ENCODE peak calls at places on chromosome 7, in five cellular contexts. P, C, D, H and T are unnamed samples. For H3K36me3, the result is how much of the 10 kb centered on the place peaks cover.

GRCh38 chr7:17564678-17565209 is 266.3 kb downstream of the AHR start:
- DNase-seq in D (no peak), P (no peak), H (no peak), C (peak), T (no peak)

GRCh38 chr7:92799446-92800211 is 36.7 kb downstream of the CDK6 start:
- DNase-seq in D (no peak), H (no peak), C (no peak), P (no peak), T (no peak)

GRCh38 chr7:40211291-40212003 is 76.6 kb downstream of the SUGCT start:
- DNase-seq in P (no peak), H (no peak), D (no peak), C (peak), T (no peak)

GRCh38 chr7:132430863-132431822 is 145.1 kb downstream of the PLXNA4 start:
- DNase-seq in D (no peak), C (peak), H (no peak), P (peak), T (no peak)

GRCh38 chr7:7946486-7946885 is 22.1 kb upstream of the GLCCI1 start:
- DNase-seq in C (no peak), D (no peak), P (no peak), H (no peak), T (no peak)

GRCh38 chr7:97215556-97215955 is 98.1 kb downstream of the SDHAF3 start:
- DNase-seq in C (no peak), D (no peak), H (no peak), P (no peak), T (no peak)

GRCh38 chr7:36852017-36852416 is 127.7 kb upstream of the AOAH start:
- DNase-seq in H (no peak), D (no peak), P (no peak), C (no peak), T (no peak)

GRCh38 chr7:43332193-43332796 is 219.8 kb downstream of the HECW1 start:
- DNase-seq in P (no peak), D (no peak), H (no peak), C (no peak), T (no peak)

GRCh38 chr7:94975316-94975715 is 67.9 kb downstream of the PPP1R9A start:
- DNase-seq in P (no peak), C (no peak), H (no peak), D (no peak), T (no peak)

GRCh38 chr7:55526770-55527169 is 45.5 kb downstream of the VOPP1 start:
- DNase-seq in H (no peak), D (peak), P (no peak), C (no peak), T (no peak)

GRCh38 chr7:2863461-2864066 is 19.5 kb upstream of the GNA12 start:
- DNase-seq in D (peak), C (peak), H (peak), P (peak), T (peak)

GRCh38 chr7:94620703-94621118 is 35.2 kb downstream of the SGCE start:
- DNase-seq in P (peak), C (peak), D (peak), H (peak), T (peak)

GRCh38 chr7:106170216-106170615 is 58.1 kb upstream of the SYPL1 start:
- DNase-seq in P (no peak), D (no peak), C (no peak), H (no peak), T (no peak)

GRCh38 chr7:41984888-41985287 is 252.1 kb downstream of the GLI3 start:
- DNase-seq in H (no peak), C (peak), D (no peak), P (no peak), T (no peak)

GRCh38 chr7:140342732-140343514 is 55.4 kb downstream of the SLC37A3 start:
- DNase-seq in C (peak), P (peak), H (peak), D (peak), T (no peak)

GRCh38 chr7:36742911-36743775 is 18.8 kb upstream of the AOAH start:
- DNase-seq in H (peak), C (no peak), D (no peak), P (no peak), T (no peak)

GRCh38 chr7:144546795-144547194 is 143.3 kb upstream of the NOBOX start:
- DNase-seq in P (no peak), C (no peak), D (no peak), H (no peak), T (no peak)

GRCh38 chr7:22671177-22671879 is 55.7 kb upstream of the IL6 start:
- DNase-seq in P (no peak), C (peak), D (no peak), H (no peak), T (no peak)

GRCh38 chr7:13839063-13839462 is 150.4 kb downstream of the ETV1 start:
- DNase-seq in H (no peak), C (no peak), D (no peak), P (no peak), T (no peak)

GRCh38 chr7:43873300-43873699 is 4.0 kb upstream of the MRPS24 start:
- DNase-seq in D (no peak), P (no peak), H (peak), C (peak), T (no peak)

GRCh38 chr7:2544541-2545188 is 10.7 kb downstream of the BRAT1 start:
- DNase-seq in D (no peak), P (no peak), H (no peak), C (no peak), T (no peak)

GRCh38 chr7:94276797-94277196 is 117.9 kb upstream of the COL1A2 start:
- DNase-seq in D (no peak), H (no peak), C (peak), P (no peak), T (peak)

GRCh38 chr7:155820246-155820645 is 8.0 kb upstream of the SHH start:
- DNase-seq in H (no peak), D (no peak), P (peak), C (no peak), T (no peak)
- H3K36me3 ChIP-seq in H (under half), D (under half), P (under half), C (under half), T (under half)

GRCh38 chr7:151062399-151063211 is 3.2 kb downstream of the SLC4A2 start:
- DNase-seq in P (no peak), C (peak), H (no peak), D (peak), T (no peak)
- TF ChIP-seq POLR2A in P (no peak), C (peak), H (no peak), D (no peak), T (no peak)

GRCh38 chr7:142654398-142654797 is 94.9 kb upstream of the PRSS1 start:
- DNase-seq in H (no peak), D (no peak), P (no peak), C (no peak), T (no peak)
- H3K36me3 ChIP-seq in H (under half), D (under half), P (under half), C (under half), T (under half)

GRCh38 chr7:26208040-26208439 is 6.5 kb downstream of the CBX3 start:
- DNase-seq in D (no peak), H (no peak), C (no peak), P (no peak), T (no peak)

GRCh38 chr7:26212921-26213718 is 11.6 kb downstream of the CBX3 start:
- DNase-seq in P (no peak), H (no peak), D (no peak), C (no peak), T (no peak)

GRCh38 chr7:26216044-26216443 is 14.5 kb downstream of the CBX3 start:
- DNase-seq in D (no peak), H (no peak), C (no peak), P (no peak), T (no peak)

GRCh38 chr7:26213821-26214515 is 12.4 kb downstream of the CBX3 start:
- DNase-seq in P (no peak), C (no peak), D (no peak), H (no peak), T (no peak)
- TF ChIP-seq POLR2A in P (no peak), C (no peak), D (no peak), H (no peak), T (no peak)

DNA sequence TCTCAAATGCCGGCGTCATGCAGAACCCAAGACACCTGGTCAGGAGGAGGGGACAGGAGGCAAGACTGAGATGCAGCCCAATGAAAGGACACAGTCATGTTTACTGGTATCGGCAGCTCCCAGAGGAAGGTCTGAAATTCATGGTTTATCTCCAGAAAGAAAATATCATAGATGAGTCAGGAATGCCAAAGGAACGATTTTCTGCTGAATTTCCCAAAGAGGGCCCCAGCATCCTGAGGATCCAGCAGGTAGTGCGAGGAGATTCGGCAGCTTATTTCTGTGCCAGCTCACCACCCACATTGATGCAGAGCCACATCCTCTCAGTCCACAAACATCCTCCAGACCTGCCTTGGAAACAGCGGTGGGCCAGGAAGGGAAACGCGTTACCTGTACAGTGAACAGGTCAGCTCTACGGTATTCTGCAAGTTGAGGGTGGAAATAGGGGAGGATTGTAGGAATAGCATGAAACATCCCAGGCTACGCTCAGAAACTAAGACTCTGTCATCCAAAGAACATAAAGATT is 133.1 kb upstream of the PRSS1 start:
- DNase-seq in D (no peak), P (no peak), C (no peak), H (no peak), T (no peak)
- H3K36me3 ChIP-seq in D (under half), P (under half), C (under half), H (under half), T (under half)

DNA sequence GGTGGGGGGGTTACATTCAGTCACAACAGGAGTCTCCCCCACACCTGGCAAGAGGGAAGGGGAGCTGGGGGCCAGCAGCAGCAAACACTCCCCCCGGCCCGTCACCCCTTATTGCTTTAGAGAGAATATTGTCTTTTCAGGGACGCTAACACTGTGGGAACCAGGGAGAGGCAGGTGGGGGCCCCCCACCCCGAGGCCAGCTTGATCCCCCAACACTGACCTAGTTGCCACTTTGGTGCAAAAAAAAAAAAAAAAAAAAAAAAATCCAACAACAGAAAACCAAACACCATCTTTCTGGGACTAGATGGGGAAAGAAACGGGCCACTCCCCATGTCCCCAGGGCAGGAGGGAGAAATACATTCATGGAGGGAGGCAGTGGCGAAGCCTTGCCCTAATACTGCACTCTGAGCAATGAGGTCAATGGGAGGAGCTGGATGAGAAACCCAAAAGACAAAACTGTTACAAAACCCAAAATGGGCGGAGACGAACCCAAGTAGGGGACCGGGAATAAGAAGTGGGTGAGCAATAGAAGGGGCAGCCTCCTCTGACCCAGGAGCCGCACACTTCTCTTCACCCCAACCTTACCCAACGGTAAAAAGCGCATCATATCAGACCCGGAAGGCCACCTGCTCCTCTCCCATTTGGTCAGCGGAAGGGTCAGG is 6.5 kb downstream of the GNB2 start:
- DNase-seq in D (no peak), H (peak), C (no peak), P (no peak), T (no peak)
- TF ChIP-seq POLR2A in D (no peak), H (no peak), C (no peak), P (no peak), T (no peak)

DNA sequence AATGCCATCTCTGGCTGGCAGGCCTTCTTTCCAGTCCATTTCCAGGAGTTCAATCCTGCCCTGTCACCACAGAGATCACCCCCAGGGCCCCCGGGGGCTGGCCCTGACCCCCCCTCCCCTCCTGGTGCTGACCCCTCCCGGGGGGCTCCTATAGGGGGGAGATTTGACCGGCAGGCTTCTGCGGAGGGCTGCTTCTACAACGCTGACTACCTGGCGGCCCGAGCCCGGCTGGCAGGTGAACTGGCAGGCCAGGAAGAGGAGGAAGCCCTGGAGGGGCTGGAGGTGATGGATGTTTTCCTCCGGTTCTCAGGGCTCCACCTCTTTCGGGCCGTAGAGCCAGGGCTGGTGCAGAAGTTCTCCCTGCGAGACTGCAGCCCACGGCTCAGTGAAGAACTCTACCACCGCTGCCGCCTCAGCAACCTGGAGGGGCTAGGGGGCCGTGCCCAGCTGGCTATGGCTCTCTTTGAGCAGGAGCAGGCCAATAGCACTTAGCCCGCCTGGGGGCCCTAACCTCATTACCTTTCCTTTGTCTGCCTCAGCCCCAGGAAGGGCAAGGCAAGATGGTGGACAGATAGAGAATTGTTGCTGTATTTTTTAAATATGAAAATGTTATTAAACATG is 6.0 kb downstream of the CHPF2 start:
- DNase-seq in C (no peak), D (no peak), P (peak), H (no peak), T (no peak)
- H3K36me3 ChIP-seq in C (half or more), D (half or more), P (half or more), H (under half), T (under half)

GRCh38 chr7:157944734-157945291 is 608.0 kb downstream of the DNAJB6 start:
- DNase-seq in C (no peak), P (no peak), H (no peak), D (no peak), T (no peak)

GRCh38 chr7:157945401-157945800 is 608.6 kb downstream of the DNAJB6 start:
- DNase-seq in D (no peak), C (no peak), H (no peak), P (no peak), T (no peak)

GRCh38 chr7:157946398-157947060 is 609.7 kb downstream of the DNAJB6 start:
- DNase-seq in P (no peak), H (no peak), C (no peak), D (no peak), T (no peak)

GRCh38 chr7:157949711-157950110 is 612.9 kb downstream of the DNAJB6 start:
- DNase-seq in C (no peak), P (no peak), D (no peak), H (no peak), T (no peak)

DNA sequence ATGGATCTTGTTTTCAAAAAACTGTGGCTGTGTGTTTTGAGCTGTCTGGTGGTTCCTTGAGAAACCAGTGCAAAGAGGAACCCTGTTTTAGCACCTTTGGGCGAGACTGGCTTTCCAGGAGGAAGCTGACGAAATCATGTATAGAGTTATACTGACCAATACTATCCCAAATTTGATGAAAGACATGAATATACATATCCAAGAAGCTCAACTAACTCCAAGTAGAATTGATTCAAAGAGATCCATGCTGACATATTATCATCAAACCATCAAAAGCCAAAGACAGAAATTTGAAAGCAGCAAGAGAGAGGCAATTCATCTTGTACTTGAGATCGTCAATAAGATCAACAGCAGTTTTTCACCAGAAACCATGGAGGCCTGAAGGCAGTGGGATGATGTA is 610.7 kb downstream of the DNAJB6 start:
- DNase-seq in P (no peak), D (no peak), C (no peak), H (no peak), T (no peak)
- TF ChIP-seq POLR2A in P (no peak), D (no peak), C (no peak), H (no peak), T (no peak)

GRCh38 chr7:6646380-6646950 is 9.3 kb downstream of the ZNF316 start:
- DNase-seq in D (no peak), C (no peak), H (no peak), P (peak), T (peak)

GRCh38 chr7:6648066-6648814 is 11.1 kb downstream of the ZNF316 start:
- DNase-seq in H (no peak), C (no peak), P (peak), D (no peak), T (no peak)

GRCh38 chr7:6647080-6647479 is 10.0 kb downstream of the ZNF316 start:
- DNase-seq in C (no peak), P (peak), H (no peak), D (no peak), T (no peak)

GRCh38 chr7:6648815-6649104 is 11.6 kb downstream of the ZNF316 start:
- DNase-seq in P (peak), D (no peak), H (no peak), C (no peak), T (no peak)

GRCh38 chr7:6647541-6647940 is 10.4 kb downstream of the ZNF316 start:
- DNase-seq in C (no peak), P (no peak), D (no peak), H (no peak), T (no peak)
- H3K36me3 ChIP-seq in C (half or more), P (half or more), D (half or more), H (under half), T (under half)

GRCh38 chr7:130961128-130961601 is 227.2 kb upstream of the KLF14 start:
- DNase-seq in P (peak), H (no peak), D (no peak), C (peak), T (no peak)
- TF ChIP-seq POLR2A in P (no peak), H (no peak), D (no peak), C (no peak), T (no peak)